ENCODE peak calls at places on chromosomes 4 and X, in five cellular contexts. D, X, C, K and J are unnamed samples.

GRCh38 chr4:186249785-186250739 is 15.9 kb upstream of the F11 start:
- DNase-seq in X (no peak), C (no peak), D (no peak), K (no peak), J (no peak)

GRCh38 chr4:127685292-127685691 is 44.9 kb upstream of the SLC25A31 start:
- DNase-seq in D (no peak), X (no peak), C (no peak), K (no peak), J (no peak)

GRCh38 chr4:150230556-150230955 is 152.3 kb downstream of the DCLK2 start:
- DNase-seq in X (no peak), K (no peak), C (no peak), D (no peak), J (no peak)

GRCh38 chr4:48139688-48140087 is 5.6 kb upstream of the TXK start:
- DNase-seq in X (no peak), K (no peak), C (no peak), D (no peak), J (no peak)

GRCh38 chrX:72142094-72142843 is 10.6 kb upstream of the RTL5 start:
- DNase-seq in C (no peak), K (no peak), D (no peak), X (no peak), J (no peak)

GRCh38 chr4:15144249-15144966 is 142.1 kb downstream of the CPEB2 start:
- DNase-seq in X (no peak), K (no peak), C (no peak), D (no peak), J (no peak)

GRCh38 chrX:13923845-13924244 is 105.8 kb downstream of the GEMIN8 start:
- DNase-seq in D (no peak), X (no peak), C (no peak), K (no peak), J (no peak)

GRCh38 chrX:125998432-125998831 is 167.7 kb downstream of the DCAF12L2 start:
- DNase-seq in C (no peak), K (no peak), D (no peak), X (no peak), J (no peak)

GRCh38 chr4:5707366-5708133 is 809 bp downstream of the EVC2 start:
- DNase-seq in K (peak; percentile 9), X (no peak), D (no peak), C (no peak), J (no peak)

GRCh38 chrX:11528623-11529022 is 137.1 kb downstream of the ARHGAP6 start:
- DNase-seq in X (no peak), D (no peak), K (no peak), C (no peak), J (no peak)

GRCh38 chrX:77910108-77910840 is at the start of gene ATP7A:
- DNase-seq in D (peak; percentile 88), K (peak; percentile 90), C (peak; percentile 92), X (peak; percentile 61), J (peak; percentile 89)
- TF ChIP-seq POLR2A in D (peak; percentile 48), K (no peak), C (no peak), X (no peak), J (peak; percentile 50)

GRCh38 chr4:183723561-183724228 is 64.6 kb downstream of the TRAPPC11 start:
- DNase-seq in D (no peak), C (no peak), X (no peak), K (no peak), J (no peak)
- H3K27ac ChIP-seq in D (no peak overlapping the region), C (no peak overlapping the region), X (no peak overlapping the region), K (no peak overlapping the region), J (peak overlapping the region; percentile 72)

DNA sequence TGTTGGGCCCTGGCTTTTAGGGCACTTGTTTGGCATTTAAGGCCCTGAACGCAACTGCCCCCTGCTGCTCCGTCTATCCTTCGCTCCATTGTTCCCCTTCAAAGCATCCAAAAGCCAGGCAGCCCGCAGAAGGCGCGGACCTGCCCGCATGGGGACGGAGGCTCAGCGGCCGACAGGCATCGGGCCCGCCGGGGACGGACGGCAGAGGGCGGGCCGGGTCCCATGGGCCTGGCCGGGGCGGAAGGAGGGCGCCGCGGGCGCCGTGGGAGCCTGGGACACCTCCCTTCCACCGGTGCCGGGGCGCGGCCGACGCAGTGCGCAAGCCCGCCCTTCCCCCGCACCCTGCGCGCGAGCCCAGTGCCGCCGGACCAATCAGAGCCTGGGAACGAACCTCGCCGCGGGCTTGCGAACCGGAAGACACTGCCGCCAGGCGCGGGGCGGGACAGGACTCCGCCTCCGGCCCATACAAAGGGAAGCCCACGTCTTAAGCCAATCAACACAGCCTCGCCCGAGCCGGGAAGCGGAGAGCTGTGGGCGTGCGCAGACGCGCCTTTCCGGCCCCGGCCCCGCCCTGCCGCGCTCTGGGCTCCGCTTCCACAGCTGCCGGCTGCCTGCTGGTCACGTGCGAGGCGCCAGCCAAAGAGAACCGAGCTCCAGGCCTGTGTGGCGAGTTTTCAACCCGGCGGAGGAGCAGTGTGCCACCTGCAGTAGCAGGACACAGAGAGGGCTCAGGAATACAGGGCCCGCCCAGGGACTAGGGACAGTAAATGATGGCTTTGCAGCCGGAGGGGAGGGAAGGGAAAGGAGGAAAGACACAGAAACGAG is 2.1 kb upstream of the ARHGAP4 start:
- DNase-seq in D (peak; percentile 85), C (peak; percentile 96), K (peak; percentile 97), X (peak; percentile 83), J (peak; percentile 95)
- TF ChIP-seq POLR2A in D (peak; percentile 69), C (no peak), K (peak; percentile 67), X (peak; percentile 89), J (peak; percentile 51)

DNA sequence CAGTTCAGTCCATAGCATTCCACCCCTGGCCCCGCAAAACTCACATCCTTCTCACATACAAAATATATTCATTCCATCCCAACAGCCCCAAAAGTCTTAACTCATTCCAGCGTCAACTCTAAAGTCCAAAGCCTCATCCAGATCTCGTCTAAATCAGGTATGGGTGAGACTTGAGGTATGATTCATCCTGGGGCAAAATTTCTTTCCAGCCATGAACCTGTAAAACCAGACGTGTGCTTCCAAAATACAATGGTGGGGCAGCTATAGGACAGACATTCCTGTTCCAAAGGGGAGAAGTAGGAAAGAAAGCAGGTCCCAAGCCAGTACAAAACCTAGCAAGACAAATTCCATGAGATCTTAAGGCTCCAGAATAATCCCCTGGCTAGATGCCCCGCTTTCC is 76.9 kb downstream of the CLDN34 start:
- DNase-seq in C (no peak), K (no peak), D (no peak), X (no peak), J (no peak)
- H3K27ac ChIP-seq in C (peak overlapping the region; percentile 24), K (peak overlapping the region; percentile 42), D (no peak overlapping the region), X (no peak overlapping the region), J (no peak overlapping the region)

DNA sequence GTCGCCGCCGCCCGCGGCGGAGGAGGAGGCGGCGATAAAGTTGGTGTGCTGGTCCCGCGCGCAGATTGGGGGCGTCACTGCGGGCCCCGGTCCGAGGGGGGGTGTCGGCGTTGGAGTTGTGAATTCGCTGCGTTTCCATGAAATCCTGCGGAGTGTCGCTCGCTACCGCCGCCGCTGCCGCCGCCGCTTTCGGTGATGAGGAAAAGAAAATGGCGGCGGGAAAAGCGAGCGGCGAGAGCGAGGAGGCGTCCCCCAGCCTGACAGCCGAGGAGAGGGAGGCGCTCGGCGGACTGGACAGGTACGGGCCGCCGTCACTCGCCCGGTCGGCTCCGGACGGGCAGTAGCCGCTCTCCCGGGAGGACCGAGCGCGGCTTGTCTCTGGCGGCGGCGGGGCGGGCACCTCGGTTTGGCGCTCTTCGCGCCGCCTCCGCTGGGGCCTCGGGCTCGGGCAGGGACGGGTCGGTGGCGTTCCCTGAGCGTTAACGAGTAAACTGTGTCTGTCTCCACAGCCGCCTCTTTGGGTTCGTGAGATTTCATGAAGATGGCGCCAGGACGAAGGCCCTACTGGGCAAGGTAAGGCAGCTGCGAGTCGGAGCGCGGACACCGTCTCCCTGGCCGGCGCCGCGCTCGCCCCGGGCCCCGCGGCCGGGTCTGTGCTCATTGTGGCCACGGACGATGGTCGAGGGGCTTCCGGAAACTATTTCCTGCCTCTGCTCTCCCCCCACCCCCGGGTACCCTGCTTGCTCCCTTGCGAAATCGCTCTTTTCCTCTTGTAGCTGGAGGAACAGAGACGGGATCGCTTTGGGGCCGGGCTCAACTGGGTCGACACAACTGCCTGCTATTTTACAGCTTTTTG is 655 bp downstream of the KDM6A start:
- DNase-seq in K (peak; percentile 75), C (peak; percentile 80), X (peak; percentile 18), D (peak; percentile 29), J (peak; percentile 77)
- TF ChIP-seq POLR2A in K (peak; percentile 10), C (no peak), X (no peak), D (peak; percentile 17), J (no peak)

GRCh38 chrX:2710041-2710471 is 19.0 kb downstream of the CD99 start:
- DNase-seq in K (no peak), C (peak; percentile 76), D (no peak), X (no peak), J (no peak)
- H3K27ac ChIP-seq in K (peak overlapping the region; percentile 64), C (peak overlapping the region; percentile 87), D (peak overlapping the region; percentile 55), X (peak overlapping the region; percentile 75), J (peak overlapping the region; percentile 47)

DNA sequence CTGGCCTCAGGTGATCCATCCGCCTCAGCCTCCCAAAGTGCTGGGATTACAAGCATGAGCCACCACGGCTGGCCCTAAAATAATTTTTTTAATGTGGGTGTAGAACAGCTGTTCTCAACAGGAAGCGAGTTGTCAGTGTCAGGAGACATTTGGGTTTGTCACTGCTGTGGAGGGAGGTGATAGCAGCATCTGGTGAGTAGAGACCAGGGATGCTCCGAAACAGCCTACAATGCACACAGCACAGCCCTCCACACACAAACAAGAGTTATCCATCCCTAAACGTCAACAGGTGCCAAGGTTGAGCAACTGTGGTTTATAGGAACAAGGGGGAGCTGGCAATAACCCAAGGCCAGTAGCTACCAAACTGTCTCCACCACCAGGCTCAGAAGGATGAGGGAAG is 243.3 kb upstream of the STS start:
- DNase-seq in C (no peak), D (no peak), X (no peak), K (no peak), J (no peak)
- TF ChIP-seq POLR2A in C (no peak), D (no peak), X (no peak), K (no peak), J (no peak)